ENCODE peak calls at places on chromosomes 12 and 14, in four cellular contexts. G is A549, C is MM.1S, M is fibroblast of the aortic adventitia. V is an unnamed sample.

GRCh38 chr12:27293463-27293862 is 39.2 kb upstream of the BMAL2 start:
- DNase-seq in C (no peak), M (peak; percentile 55), G (no peak), V (no peak)

GRCh38 chr12:73815072-73815660 is 722.5 kb upstream of the ATXN7L3B start:
- DNase-seq in M (no peak), G (no peak), C (no peak), V (no peak)

GRCh38 chr12:131893605-131894312 is 663 bp upstream of the ULK1 start:
- DNase-seq in G (no peak), M (no peak), C (no peak), V (no peak)

GRCh38 chr12:110844551-110845395 is 2.0 kb upstream of the CCDC63 start:
- DNase-seq in C (no peak), M (peak; percentile 89), G (no peak), V (no peak)

GRCh38 chr12:50283924-50284236 is 560 bp upstream of the LIMA1 start:
- DNase-seq in C (no peak), G (no peak), M (peak; percentile 60), V (no peak)

GRCh38 chr12:121628037-121628436 is 1.7 kb downstream of the ORAI1 start:
- DNase-seq in C (no peak), G (no peak), M (peak; percentile 49), V (no peak)

GRCh38 chr14:35944847-35945246 is 118.7 kb downstream of the BRMS1L start:
- DNase-seq in G (peak; percentile 56), C (peak; percentile 12), M (no peak), V (no peak)

GRCh38 chr14:93132472-93133065 is 16.8 kb upstream of the ITPK1 start:
- DNase-seq in C (peak; percentile 8), G (peak; percentile 57), M (peak; percentile 40), V (no peak)

GRCh38 chr12:52552055-52552454 is 890 bp downstream of the KRT71 start:
- DNase-seq in C (no peak), M (no peak), G (no peak), V (no peak)

GRCh38 chr12:24880732-24881131 is 68.2 kb downstream of the BCAT1 start:
- DNase-seq in G (no peak), C (no peak), M (no peak), V (no peak)
- H3K4me3 ChIP-seq in G (no peak overlapping the region), C (no peak overlapping the region), M (no peak overlapping the region), V (no peak overlapping the region)

GRCh38 chr14:101773378-101773777 is 11.9 kb downstream of the PPP2R5C start:
- DNase-seq in G (no peak), M (no peak), C (no peak), V (no peak)
- H3K4me3 ChIP-seq in G (no peak overlapping the region), M (no peak overlapping the region), C (no peak overlapping the region), V (no peak overlapping the region)

DNA sequence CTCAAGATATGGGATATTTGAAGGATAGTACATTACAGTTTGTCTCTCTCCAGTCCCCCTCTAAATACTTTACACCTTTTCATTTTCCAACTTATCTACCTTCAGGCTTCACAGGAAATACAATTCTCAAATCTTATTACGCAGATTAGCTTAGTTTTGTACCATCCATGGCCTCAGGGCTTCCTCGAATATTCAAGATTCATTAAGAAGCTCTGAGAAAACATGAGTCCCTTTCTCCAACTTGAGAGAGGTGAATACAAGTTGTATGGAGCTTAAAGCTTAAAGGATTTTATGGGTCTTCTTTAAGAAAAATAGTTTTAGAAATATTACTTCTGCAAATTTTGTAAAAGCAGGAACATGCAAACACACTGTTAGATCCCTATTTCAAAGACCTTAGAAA is 1212.5 kb downstream of the GALC start:
- DNase-seq in C (no peak), M (no peak), G (no peak), V (no peak)
- H3K4me3 ChIP-seq in C (no peak overlapping the region), M (no peak overlapping the region), G (no peak overlapping the region), V (no peak overlapping the region)

GRCh38 chr14:61321385-61322010 is at the start of gene PRKCH:
- DNase-seq in M (peak; percentile 11), G (peak; percentile 65), C (peak; percentile 7), V (peak; percentile 76)

GRCh38 chr14:61320806-61321384 is 484 bp upstream of the PRKCH start:
- DNase-seq in G (no peak), C (no peak), M (no peak), V (no peak)

GRCh38 chr14:61322799-61323290 is 1.5 kb downstream of the PRKCH start:
- DNase-seq in G (peak; percentile 16), M (no peak), C (no peak), V (peak; percentile 67)

GRCh38 chr14:61323970-61324369 is 2.6 kb downstream of the PRKCH start:
- DNase-seq in M (no peak), G (no peak), C (no peak), V (no peak)

DNA sequence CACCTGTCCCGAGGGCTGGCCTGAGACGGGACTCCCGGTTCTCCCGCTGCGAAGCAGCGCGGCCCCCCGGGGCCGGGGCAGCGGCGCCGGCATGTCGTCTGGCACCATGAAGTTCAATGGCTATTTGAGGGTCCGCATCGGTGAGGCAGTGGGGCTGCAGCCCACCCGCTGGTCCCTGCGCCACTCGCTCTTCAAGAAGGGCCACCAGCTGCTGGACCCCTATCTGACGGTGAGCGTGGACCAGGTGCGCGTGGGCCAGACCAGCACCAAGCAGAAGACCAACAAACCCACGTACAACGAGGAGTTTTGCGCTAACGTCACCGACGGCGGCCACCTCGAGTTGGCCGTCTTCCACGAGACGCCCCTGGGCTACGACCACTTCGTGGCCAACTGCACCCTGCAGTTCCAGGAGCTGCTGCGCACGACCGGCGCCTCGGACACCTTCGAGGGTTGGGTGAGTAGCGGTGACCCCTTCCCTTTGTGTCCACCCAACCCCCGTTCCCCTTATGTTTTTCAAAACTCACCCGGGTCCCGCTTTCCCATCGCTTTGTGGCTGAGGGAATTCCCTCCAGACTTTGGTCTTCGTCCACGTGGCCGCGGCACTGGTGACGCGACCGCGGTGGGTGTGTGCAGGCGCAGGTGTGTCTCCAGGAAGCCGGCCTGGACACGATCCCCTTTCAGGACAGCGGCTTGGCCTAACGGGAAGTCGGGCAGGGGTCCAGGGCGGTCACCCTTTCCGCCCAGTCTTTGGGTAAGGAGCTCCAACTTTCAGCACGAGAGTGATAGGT is 826 bp downstream of the PRKCH start:
- DNase-seq in C (no peak), G (no peak), M (no peak), V (no peak)
- H3K4me3 ChIP-seq in C (no peak overlapping the region), G (peak overlapping the region; percentile 69), M (peak overlapping the region; percentile 57), V (peak overlapping the region; percentile 91)

DNA sequence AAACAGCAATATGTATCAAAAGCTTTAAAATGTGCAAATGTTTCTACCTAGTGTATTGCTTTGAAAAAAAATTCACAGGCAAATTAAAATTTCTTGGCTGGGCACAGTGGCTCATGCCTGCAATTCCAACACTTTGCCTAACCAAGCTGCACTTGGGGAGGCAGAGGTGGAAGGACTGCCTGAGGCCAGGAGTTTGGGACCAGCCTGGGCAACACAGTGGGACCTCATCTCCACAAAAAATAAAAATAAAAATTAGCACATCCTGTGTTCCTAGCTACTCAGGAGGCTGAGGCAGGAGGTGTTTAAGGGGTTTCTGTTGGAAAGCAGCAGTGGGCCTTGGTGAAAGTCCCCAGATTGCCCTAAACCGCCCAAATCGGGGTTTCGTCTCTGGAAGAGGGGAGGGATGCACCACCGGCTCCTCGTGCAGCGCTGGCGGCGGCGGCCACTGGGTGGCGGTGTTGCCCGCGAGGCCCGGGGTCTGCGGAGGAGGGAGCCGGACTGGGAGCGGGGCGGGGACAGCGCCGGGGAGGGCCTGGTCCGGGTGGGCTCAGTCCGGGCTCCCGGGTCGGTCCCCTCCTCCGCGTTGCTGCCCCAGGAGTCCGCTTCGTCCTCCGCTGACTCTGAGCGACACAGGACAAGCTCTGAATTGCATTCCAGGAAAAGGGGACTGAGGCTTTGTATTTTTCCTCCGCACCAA is 265.6 kb downstream of the AACS start:
- DNase-seq in M (peak; percentile 26), G (peak; percentile 44), C (peak; percentile 23), V (no peak)
- H3K4me3 ChIP-seq in M (peak overlapping the region; percentile 61), G (peak overlapping the region; percentile 39), C (peak overlapping the region; percentile 48), V (no peak overlapping the region)

DNA sequence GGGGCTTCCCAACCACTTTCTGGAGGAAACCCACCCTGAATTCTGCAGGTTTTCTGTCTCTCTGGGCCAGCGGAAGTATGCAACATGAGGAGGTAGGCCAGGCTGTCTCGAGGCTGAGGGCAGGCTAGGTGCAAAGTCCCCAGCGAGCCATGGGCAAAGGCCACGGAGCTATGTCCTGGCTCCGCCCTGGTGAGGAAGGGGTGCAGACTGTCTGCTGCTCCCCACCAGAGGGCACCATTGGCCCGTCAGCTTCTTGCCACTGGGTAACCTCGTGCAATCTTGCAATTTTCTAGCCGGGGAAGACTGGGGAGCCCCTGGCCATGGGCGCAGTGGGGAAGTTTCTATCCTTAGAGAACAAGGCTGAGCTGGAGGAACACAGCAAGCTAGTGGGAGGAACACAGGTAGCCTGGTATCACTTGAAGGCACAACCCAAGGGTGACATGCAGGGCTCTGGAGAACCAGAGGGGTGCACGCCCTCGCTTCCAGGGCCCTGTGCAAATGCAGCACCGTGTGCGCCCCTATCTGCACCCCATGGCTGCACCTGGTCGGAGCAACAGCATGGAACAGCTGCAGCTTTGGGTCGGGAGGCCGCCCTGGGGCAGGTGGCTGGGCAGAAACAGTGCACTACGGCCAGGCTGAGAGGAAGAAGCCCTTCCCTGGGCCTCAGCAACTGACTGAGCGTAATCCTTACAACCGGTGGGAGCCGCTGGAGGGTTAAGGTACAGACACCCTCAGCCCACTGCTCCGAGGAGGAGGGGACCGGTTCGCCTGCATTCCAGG is 27.6 kb upstream of the RPLP0 start:
- DNase-seq in C (peak; percentile 62), G (peak; percentile 88), M (peak; percentile 85), V (peak; percentile 70)
- H3K4me3 ChIP-seq in C (no peak overlapping the region), G (no peak overlapping the region), M (peak overlapping the region; percentile 35), V (no peak overlapping the region)

V was measured in Jurkat, Clone E6-1.